ENCODE peak calls at places on chromosomes 11 and 22, in nine cellular contexts. S, B, J, H, D, Y, Z, P and L are unnamed samples.

GRCh38 chr11:8813658-8814057 is 97.3 kb upstream of the AKIP1 start:
- DNase-seq in S (peak), B (peak), J (peak), H (peak), D (peak), Y (peak), Z (peak), P (peak), L (no peak)

GRCh38 chr11:95147364-95147905 is 57.8 kb downstream of the ENDOD1 start:
- DNase-seq in S (peak), B (no peak), J (no peak), H (peak), D (peak), Y (peak), Z (peak), P (peak), L (no peak)

GRCh38 chr22:45429921-45430775 is 16.7 kb downstream of the RIBC2 start:
- DNase-seq in S (no peak), B (no peak), J (no peak), H (no peak), D (no peak), Y (no peak), Z (no peak), P (no peak), L (no peak)

GRCh38 chr22:42895087-42895486 is 38.0 kb upstream of the ARFGAP3 start:
- DNase-seq in S (no peak), B (no peak), J (no peak), H (no peak), D (no peak), Y (no peak), Z (no peak), P (no peak), L (peak)

GRCh38 chr11:64400667-64401066 is 41.7 kb downstream of the RPS6KA4 start:
- DNase-seq in S (no peak), B (no peak), J (no peak), H (no peak), D (no peak), Y (no peak), Z (no peak), P (peak), L (no peak)

GRCh38 chr11:16825968-16826367 is 87.5 kb downstream of the C11orf58 start:
- DNase-seq in S (peak), B (no peak), J (no peak), H (no peak), D (no peak), Y (no peak), Z (no peak), P (no peak), L (no peak)

GRCh38 chr11:65224939-65225283 is 36.9 kb upstream of the POLA2 start:
- DNase-seq in S (peak), B (no peak), J (no peak), H (no peak), D (no peak), Y (peak), Z (peak), P (peak), L (no peak)

GRCh38 chr22:30441088-30441487 is 15.5 kb downstream of the MTFP1 start:
- DNase-seq in S (no peak), B (no peak), J (no peak), H (peak), D (no peak), Y (no peak), Z (no peak), P (no peak), L (no peak)

GRCh38 chr22:42978453-42979103 is 36.4 kb downstream of the PACSIN2 start:
- DNase-seq in S (peak), B (no peak), J (no peak), H (peak), D (no peak), Y (peak), Z (no peak), P (no peak), L (no peak)

GRCh38 chr11:830295-831131 is 2.2 kb upstream of the CD151 start:
- DNase-seq in S (no peak), B (peak), J (no peak), H (peak), D (no peak), Y (peak), Z (no peak), P (no peak), L (no peak)

GRCh38 chr22:44398791-44399190 is 86.0 kb upstream of the SHISAL1 start:
- DNase-seq in S (no peak), B (peak), J (no peak), H (peak), D (no peak), Y (no peak), Z (no peak), P (no peak), L (no peak)

GRCh38 chr22:27088026-27088425 is 430.6 kb downstream of the MIAT start:
- DNase-seq in S (no peak), B (no peak), J (no peak), H (no peak), D (no peak), Y (no peak), Z (no peak), P (no peak), L (no peak)

GRCh38 chr22:31346255-31346732 is at the start of gene PATZ1:
- DNase-seq in S (peak), B (no peak), J (peak), H (peak), D (peak), Y (peak), Z (peak), P (peak), L (no peak)

GRCh38 chr22:23675502-23676415 is 15.1 kb upstream of the RGL4 start:
- DNase-seq in S (peak), B (peak), J (no peak), H (no peak), D (no peak), Y (no peak), Z (no peak), P (peak), L (peak)

GRCh38 chr11:848380-848931 is 5.8 kb downstream of the TSPAN4 start:
- DNase-seq in S (no peak), B (peak), J (no peak), H (peak), D (no peak), Y (no peak), Z (peak), P (no peak), L (peak)

GRCh38 chr11:33645686-33646085 is 54.9 kb downstream of the C11orf91 start:
- DNase-seq in S (no peak), B (no peak), J (no peak), H (no peak), D (no peak), Y (no peak), Z (no peak), P (no peak), L (no peak)

GRCh38 chr22:25404923-25405853 is 159.3 kb upstream of the GRK3 start:
- DNase-seq in S (no peak), B (peak), J (peak), H (peak), D (peak), Y (peak), Z (peak), P (peak), L (peak)

GRCh38 chr11:107385361-107385982 is 72.2 kb downstream of the CWF19L2 start:
- DNase-seq in S (no peak), B (no peak), J (no peak), H (no peak), D (no peak), Y (peak), Z (no peak), P (peak), L (no peak)

GRCh38 chr11:3037041-3037944 is 19.9 kb downstream of the CARS1 start:
- DNase-seq in S (peak), B (no peak), J (peak), H (peak), D (peak), Y (peak), Z (peak), P (peak), L (peak)

GRCh38 chr11:32821517-32821916 is 8.2 kb upstream of the PRRG4 start:
- DNase-seq in S (peak), B (no peak), J (no peak), H (no peak), D (no peak), Y (peak), Z (no peak), P (no peak), L (no peak)

GRCh38 chr22:36453266-36453607 is 28.2 kb downstream of the TXN2 start:
- DNase-seq in S (no peak), B (no peak), J (no peak), H (no peak), D (no peak), Y (no peak), Z (no peak), P (peak), L (no peak)

GRCh38 chr11:128913806-128914205 is 22.6 kb downstream of the KCNJ5 start:
- DNase-seq in S (no peak), B (no peak), J (no peak), H (no peak), D (no peak), Y (no peak), Z (no peak), P (no peak), L (peak)

GRCh38 chr22:19579113-19579811 is 55.1 kb upstream of the CLDN5 start:
- DNase-seq in S (no peak), B (peak), J (no peak), H (no peak), D (no peak), Y (no peak), Z (no peak), P (no peak), L (no peak)

GRCh38 chr22:21043856-21044535 is 1.8 kb upstream of the LRRC74B start:
- DNase-seq in S (no peak), B (no peak), J (no peak), H (no peak), D (no peak), Y (no peak), Z (no peak), P (no peak), L (no peak)

GRCh38 chr11:61917357-61918109 is at the start of gene RAB3IL1:
- DNase-seq in S (peak), B (peak), J (peak), H (peak), D (peak), Y (no peak), Z (peak), P (peak), L (no peak)

GRCh38 chr11:21475276-21475675 is 717.6 kb upstream of the ANO5 start:
- DNase-seq in S (no peak), B (no peak), J (no peak), H (no peak), D (no peak), Y (no peak), Z (no peak), P (no peak), L (no peak)